ENCODE peak calls at places on chromosome 16, in five cellular contexts. U is tibial artery, R is astrocyte, K is thoracic aorta, Z is adrenal gland. Q is an unnamed sample. For H3K27me3, the result is how much of the 10 kb centered on the place peaks cover.

GRCh38 chr16:23640669-23640958 is 496 bp downstream of the PALB2 start:
- DNase-seq in R (no peak), U (no peak), K (no peak), Z (no peak), Q (no peak)

GRCh38 chr16:7025616-7026190 is 306.9 kb upstream of the RBFOX1 start:
- DNase-seq in Z (peak), R (no peak), U (peak), K (no peak), Q (no peak)

GRCh38 chr16:9260665-9261064 is 169.2 kb downstream of the HAPSTR1 start:
- DNase-seq in U (no peak), K (no peak), R (no peak), Z (peak), Q (no peak)

GRCh38 chr16:12496181-12496580 is 307.5 kb downstream of the CPPED1 start:
- DNase-seq in Z (no peak), K (no peak), U (no peak), R (no peak), Q (no peak)

GRCh38 chr16:70454221-70455034 is at the start of gene FCSK:
- DNase-seq in K (no peak), U (no peak), Z (peak), R (peak), Q (peak)

GRCh38 chr16:56370836-56371235 is 54.5 kb downstream of the AMFR start:
- DNase-seq in U (no peak), K (no peak), R (no peak), Z (no peak), Q (no peak)

GRCh38 chr16:53085539-53086450 is 31.0 kb downstream of the CHD9 start:
- DNase-seq in K (no peak), Z (no peak), U (peak), R (no peak), Q (no peak)

GRCh38 chr16:24984101-24984500 is 31.1 kb downstream of the ARHGAP17 start:
- DNase-seq in K (no peak), U (no peak), R (no peak), Z (no peak), Q (no peak)

GRCh38 chr16:85616608-85617311 is 3.6 kb downstream of the GSE1 start:
- DNase-seq in Z (peak), U (peak), R (no peak), K (no peak), Q (peak)

GRCh38 chr16:49754495-49755290 is 101.2 kb downstream of the ZNF423 start:
- DNase-seq in K (no peak), U (peak), Z (no peak), R (peak), Q (no peak)

GRCh38 chr16:78146807-78147206 is 47.4 kb downstream of the WWOX start:
- DNase-seq in K (no peak), U (no peak), Z (no peak), R (no peak), Q (no peak)

GRCh38 chr16:23496826-23497542 is 13.3 kb downstream of the GGA2 start:
- DNase-seq in K (no peak), U (peak), Z (peak), R (no peak), Q (no peak)

GRCh38 chr16:86355538-86355937 is 154.8 kb upstream of the FOXF1 start:
- DNase-seq in Z (no peak), U (no peak), K (no peak), R (peak), Q (no peak)

GRCh38 chr16:65225488-65225887 is 103.6 kb upstream of the CDH11 start:
- DNase-seq in U (no peak), Z (no peak), R (no peak), K (no peak), Q (no peak)

GRCh38 chr16:48366165-48367093 is 18.8 kb downstream of the SIAH1 start:
- DNase-seq in Z (no peak), U (peak), R (peak), K (no peak), Q (peak)

GRCh38 chr16:27547134-27547533 is 2.6 kb downstream of the GTF3C1 start:
- DNase-seq in R (peak), K (no peak), Z (no peak), U (no peak), Q (peak)

GRCh38 chr16:52016387-52016786 is 530.6 kb downstream of the TOX3 start:
- DNase-seq in R (no peak), Z (no peak), U (no peak), K (no peak), Q (no peak)

GRCh38 chr16:58464047-58464915 is 35.7 kb upstream of the NDRG4 start:
- DNase-seq in R (no peak), K (no peak), Z (peak), U (no peak), Q (no peak)

GRCh38 chr16:49461517-49461951 is 87.9 kb downstream of the C16orf78 start:
- DNase-seq in K (no peak), R (no peak), Z (peak), U (no peak), Q (no peak)

GRCh38 chr16:19524356-19524865 is 669 bp downstream of the CCP110 start:
- DNase-seq in R (no peak), U (no peak), K (no peak), Z (no peak), Q (no peak)

GRCh38 chr16:75550211-75550662 is 5.8 kb downstream of the TMEM231 start:
- DNase-seq in R (peak), U (peak), Z (no peak), K (no peak), Q (peak)

GRCh38 chr16:3807425-3808123 is 72.9 kb downstream of the CREBBP start:
- DNase-seq in Z (no peak), U (no peak), K (no peak), R (no peak), Q (no peak)

GRCh38 chr16:28549301-28549899 is 4.3 kb upstream of the SGF29 start:
- DNase-seq in R (no peak), U (no peak), Z (no peak), K (no peak), Q (no peak)

GRCh38 chr16:49776085-49776501 is 79.8 kb downstream of the ZNF423 start:
- DNase-seq in R (no peak), K (no peak), U (peak), Z (no peak), Q (no peak)

GRCh38 chr16:28537076-28537475 is 1.7 kb downstream of the NUPR1 start:
- DNase-seq in K (no peak), R (no peak), Z (no peak), U (no peak), Q (no peak)

GRCh38 chr16:28205974-28206373 is 5.8 kb downstream of the XPO6 start:
- DNase-seq in U (no peak), Z (no peak), R (no peak), K (no peak), Q (no peak)

GRCh38 chr16:64809876-64810629 is 311.8 kb downstream of the CDH11 start:
- DNase-seq in R (no peak), U (no peak), K (no peak), Z (no peak), Q (no peak)

GRCh38 chr16:22771551-22771950 is 42.4 kb upstream of the HS3ST2 start:
- DNase-seq in Z (no peak), R (no peak), U (no peak), K (no peak), Q (no peak)

GRCh38 chr16:12573730-12574383 is 229.8 kb downstream of the CPPED1 start:
- DNase-seq in Z (peak), R (no peak), U (no peak), K (no peak), Q (no peak)

GRCh38 chr16:74837056-74837455 is 62.4 kb upstream of the FA2H start:
- DNase-seq in Z (no peak), K (no peak), R (no peak), U (no peak), Q (no peak)

GRCh38 chr16:85757341-85757822 is 6.5 kb upstream of the C16orf74 start:
- DNase-seq in U (no peak), Z (no peak), R (peak), K (no peak), Q (peak)

GRCh38 chr16:87489434-87490045 is 3.3 kb downstream of the ZCCHC14 start:
- DNase-seq in U (no peak), R (no peak), Z (no peak), K (no peak), Q (no peak)
- H3K4me3 ChIP-seq in U (peak), R (peak), Z (no peak), K (peak), Q (no peak)

GRCh38 chr16:88678224-88678979 is 7.9 kb downstream of the SNAI3 start:
- DNase-seq in R (no peak), Z (no peak), K (no peak), U (no peak), Q (no peak)

GRCh38 chr16:88677721-88678120 is 8.6 kb downstream of the SNAI3 start:
- DNase-seq in K (no peak), R (no peak), Z (no peak), U (no peak), Q (no peak)

GRCh38 chr16:88681709-88682451 is 4.4 kb downstream of the SNAI3 start:
- DNase-seq in R (no peak), K (no peak), Z (no peak), U (peak), Q (peak)

GRCh38 chr16:88681084-88681680 is 5.1 kb downstream of the SNAI3 start:
- DNase-seq in U (no peak), Z (no peak), R (no peak), K (no peak), Q (peak)

DNA sequence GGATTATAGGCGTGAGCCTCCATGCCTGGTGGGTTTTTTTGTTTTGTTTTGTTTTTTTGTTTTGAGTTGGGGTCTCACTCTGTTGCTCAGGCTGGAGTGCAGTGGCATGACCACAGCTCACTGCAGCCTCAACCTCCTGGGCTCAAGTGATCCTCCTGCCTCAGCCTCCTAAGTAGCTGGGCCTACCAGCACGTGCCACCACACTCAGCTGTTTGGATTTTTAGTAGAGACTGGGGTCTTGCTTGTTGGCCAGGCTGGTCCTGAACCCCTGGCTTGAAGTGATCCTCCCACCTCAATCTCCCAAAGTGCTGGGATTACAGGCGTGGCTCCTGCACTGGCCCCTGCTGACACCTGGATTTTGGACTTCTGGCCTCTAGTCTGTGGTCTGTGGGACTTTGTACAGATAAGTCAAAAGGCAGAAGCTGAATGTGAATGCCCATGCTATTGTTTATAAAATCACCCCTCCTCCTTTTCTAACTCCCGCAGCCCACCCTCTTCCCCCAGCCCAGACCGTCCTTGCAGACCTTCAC is 5.7 kb downstream of the SNAI3 start:
- DNase-seq in Z (no peak), K (no peak), U (no peak), R (no peak), Q (no peak)
- TF ChIP-seq CTCF in Z (no peak), K (no peak), U (no peak), R (no peak), Q (no peak)

GRCh38 chr16:1895068-1895467 is 23.1 kb upstream of the MEIOB start:
- DNase-seq in Z (no peak), K (no peak), U (no peak), R (no peak), Q (no peak)
- H3K27me3 ChIP-seq in Z (under half), K (under half), U (half or more), R (under half), Q (under half)

GRCh38 chr16:11251525-11252481 is 4.2 kb downstream of the SOCS1 start:
- DNase-seq in Z (no peak), U (no peak), R (peak), K (no peak), Q (peak)
- H3K4me3 ChIP-seq in Z (no peak), U (no peak), R (peak), K (no peak), Q (peak)

DNA sequence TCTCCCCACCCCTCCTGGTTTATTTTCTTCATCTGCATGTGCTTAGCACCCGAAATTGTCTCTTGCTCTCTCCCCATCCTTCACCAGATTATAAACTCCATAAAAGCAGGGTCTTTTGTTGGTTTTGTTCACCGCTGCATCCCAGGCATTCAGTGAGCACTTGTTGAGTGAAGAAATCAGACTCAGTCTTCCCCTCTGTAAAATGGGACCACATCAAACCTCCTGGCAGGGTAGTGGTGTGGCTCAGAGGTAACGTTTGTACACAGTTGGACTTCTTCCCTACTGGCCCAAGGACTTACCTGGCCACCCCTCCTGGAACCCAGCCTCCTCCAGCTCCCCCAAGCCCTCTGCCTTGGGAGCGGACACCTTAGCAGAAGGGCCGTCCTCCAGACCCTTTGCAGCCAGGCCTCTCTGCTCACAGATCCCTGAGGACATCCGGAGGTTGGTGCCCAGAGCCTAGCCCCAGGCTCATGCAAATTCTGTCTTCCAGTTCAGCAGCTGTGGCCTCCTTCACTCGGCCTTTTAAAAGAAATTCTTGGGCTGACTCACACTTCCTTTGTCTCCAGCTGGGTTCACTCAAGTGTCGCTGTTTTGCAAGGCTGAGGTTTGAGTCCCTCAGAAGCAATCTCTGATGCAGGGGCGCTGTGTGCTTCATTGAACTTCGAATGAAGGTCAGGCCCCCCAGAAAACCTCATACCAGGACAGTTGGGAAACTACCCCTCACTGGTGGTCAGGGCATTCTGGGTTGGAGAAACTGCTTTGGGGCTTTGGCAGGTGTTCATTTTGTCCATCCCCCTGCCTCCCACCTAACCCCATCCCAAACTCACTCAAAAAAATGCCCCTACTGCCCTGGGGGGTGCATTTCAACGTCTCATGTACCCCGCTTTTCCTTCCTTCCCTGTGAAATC is 16.8 kb upstream of the RMI2 start:
- DNase-seq in Z (peak), U (peak), R (peak), K (no peak), Q (peak)
- TF ChIP-seq CTCF in Z (no peak), U (no peak), R (no peak), K (no peak), Q (no peak)

GRCh38 chr16:11280616-11281522 is at the start of gene PRM1:
- DNase-seq in R (no peak), Z (no peak), K (no peak), U (no peak), Q (no peak)
- H3K27me3 ChIP-seq in R (under half), Z (under half), K (under half), U (under half), Q (under half)

GRCh38 chr16:67199808-67200198 is 872 bp downstream of the ELMO3 start:
- DNase-seq in K (no peak), R (no peak), U (no peak), Z (no peak), Q (no peak)
- H3K4me3 ChIP-seq in K (no peak), R (no peak), U (no peak), Z (no peak), Q (no peak)

GRCh38 chr16:657487-657886 is 8.3 kb downstream of the WDR90 start:
- DNase-seq in K (no peak), U (no peak), R (no peak), Z (no peak), Q (no peak)

GRCh38 chr16:659618-660017 is 8.3 kb upstream of the RHOT2 start:
- DNase-seq in Z (no peak), R (no peak), K (no peak), U (no peak), Q (no peak)

GRCh38 chr16:660132-660458 is 7.8 kb upstream of the RHOT2 start:
- DNase-seq in Z (no peak), R (no peak), U (no peak), K (no peak), Q (no peak)

GRCh38 chr16:660459-661183 is 7.3 kb upstream of the RHOT2 start:
- DNase-seq in K (no peak), Z (peak), R (peak), U (peak), Q (peak)

DNA sequence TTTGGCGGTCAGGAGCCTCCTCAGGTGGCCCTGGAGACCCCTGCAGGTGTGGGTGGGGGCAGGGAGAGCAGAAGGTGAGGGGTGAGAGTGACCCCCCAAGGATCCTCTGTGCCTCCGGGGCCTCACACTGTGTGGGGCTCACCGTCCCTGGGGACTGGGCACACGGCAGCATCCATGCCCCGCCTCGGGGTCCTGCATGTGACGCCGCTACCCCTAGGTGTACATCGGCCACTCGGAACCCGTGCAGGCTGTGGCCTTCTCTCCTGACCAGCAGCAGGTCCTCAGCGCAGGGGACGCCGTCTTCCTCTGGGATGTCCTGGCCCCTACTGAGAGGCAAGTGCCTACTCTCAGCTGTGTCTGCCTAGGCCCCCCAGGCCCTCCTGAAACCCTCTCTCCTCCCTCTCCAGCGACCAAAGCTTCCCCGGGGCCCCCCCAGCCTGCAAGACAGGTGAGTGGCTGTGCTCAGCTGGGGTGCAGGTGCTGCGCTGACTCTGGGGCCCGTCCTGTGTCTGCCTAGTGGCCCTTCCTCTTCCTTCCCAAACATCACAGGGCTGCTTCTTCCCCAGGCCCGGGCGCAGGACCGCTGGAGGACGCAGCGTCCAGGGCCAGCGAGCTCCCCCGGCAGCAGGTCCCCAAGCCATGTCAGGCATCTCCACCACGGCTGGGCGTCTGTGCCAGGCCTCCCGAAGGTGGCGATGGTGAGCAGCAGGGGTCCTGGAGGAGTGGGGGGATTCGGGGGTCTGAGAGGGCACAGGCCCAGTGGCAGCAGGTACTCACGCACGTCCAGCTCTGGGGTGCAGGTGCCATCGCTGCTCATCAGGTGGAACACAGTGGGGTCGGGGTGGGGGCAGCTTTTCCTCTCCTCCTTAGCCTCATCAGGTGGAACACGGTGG is 9.0 kb upstream of the RHOT2 start:
- DNase-seq in K (no peak), R (no peak), Z (no peak), U (no peak), Q (no peak)
- TF ChIP-seq CTCF in K (no peak), R (no peak), Z (no peak), U (no peak), Q (peak)

DNA sequence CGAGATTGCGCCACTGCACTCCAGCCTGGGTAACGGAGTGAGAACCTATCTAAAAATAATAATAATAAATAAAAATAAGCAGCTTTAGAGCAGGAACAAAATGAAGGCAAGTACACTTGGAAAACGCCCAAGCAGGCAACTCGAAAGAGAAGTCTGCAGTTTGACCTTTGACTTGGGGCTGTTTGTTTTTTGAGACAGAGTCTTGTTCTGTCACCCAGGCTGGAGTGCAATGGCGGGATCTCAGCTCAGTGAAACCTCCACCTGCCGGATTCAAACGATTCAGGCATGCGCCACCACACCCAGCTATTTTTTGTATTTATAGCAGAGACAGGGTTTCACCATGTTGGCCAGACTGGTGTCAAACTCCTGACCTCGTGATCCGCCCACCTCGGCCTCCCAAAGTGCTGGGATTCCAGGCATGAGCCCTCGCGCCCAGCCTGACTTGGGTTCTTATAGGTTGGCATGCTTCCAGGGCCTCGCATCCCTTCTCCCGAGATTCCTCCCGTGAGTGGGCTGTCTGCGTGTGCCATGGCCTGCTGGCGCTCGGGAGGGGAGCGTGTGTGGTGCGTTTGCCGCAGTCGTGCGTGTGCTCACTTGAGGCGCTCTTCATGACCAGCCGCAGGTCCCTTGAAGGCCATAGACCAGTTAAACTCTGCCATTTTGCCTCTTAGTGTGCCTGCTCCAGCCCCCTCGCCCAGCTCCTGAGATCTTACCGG is 18.4 kb upstream of the UBE2I start:
- DNase-seq in R (no peak), U (no peak), K (no peak), Z (no peak), Q (no peak)
- H3K27me3 ChIP-seq in R (under half), U (half or more), K (under half), Z (under half), Q (under half)

Q was measured in GM06990.